ENCODE peak calls at places on chromosomes 16 and 17, in seven cellular contexts. U, M, H, X, N, T and D are unnamed samples.

GRCh38 chr16:28845173-28846079 is 722 bp downstream of the TUFM start:
- DNase-seq in H (no peak), X (peak), M (no peak), N (no peak), T (peak), U (no peak), D (no peak)

GRCh38 chr16:12311887-12312286 is 335.4 kb downstream of the SNX29 start:
- DNase-seq in X (no peak), T (no peak), M (no peak), N (no peak), H (no peak), U (no peak), D (no peak)

GRCh38 chr16:26599786-26600107 is 467.0 kb upstream of the C16orf82 start:
- DNase-seq in U (no peak), M (no peak), T (no peak), H (no peak), X (no peak), N (no peak), D (no peak)

GRCh38 chr16:51440096-51440495 is 289.0 kb upstream of the SALL1 start:
- DNase-seq in T (no peak), H (no peak), M (no peak), N (no peak), U (no peak), X (no peak), D (no peak)

GRCh38 chr16:86458457-86458777 is 51.9 kb upstream of the FOXF1 start:
- DNase-seq in M (no peak), N (no peak), U (no peak), X (no peak), H (no peak), T (no peak), D (no peak)

GRCh38 chr17:45873728-45874127 is 20.6 kb upstream of the MAPT start:
- DNase-seq in M (no peak), X (no peak), T (peak), N (no peak), H (no peak), U (no peak), D (no peak)

GRCh38 chr17:185445-186138 is 4.1 kb upstream of the DOC2B start:
- DNase-seq in N (no peak), X (no peak), M (no peak), T (no peak), U (peak), H (no peak), D (no peak)

GRCh38 chr16:12450381-12450780 is 353.3 kb downstream of the CPPED1 start:
- DNase-seq in U (no peak), T (no peak), N (no peak), X (no peak), H (no peak), M (no peak), D (no peak)

GRCh38 chr17:79501910-79502309 is 108.9 kb downstream of the RBFOX3 start:
- DNase-seq in H (no peak), X (no peak), U (no peak), N (no peak), T (no peak), M (no peak), D (no peak)

GRCh38 chr17:37642706-37643105 is 540 bp downstream of the DDX52 start:
- DNase-seq in M (no peak), T (peak), U (no peak), N (no peak), X (no peak), H (no peak), D (no peak)

GRCh38 chr17:44780161-44780560 is 21.4 kb downstream of the ADAM11 start:
- DNase-seq in T (no peak), X (no peak), N (no peak), H (no peak), M (no peak), U (peak), D (peak)

GRCh38 chr16:82621796-82622195 is 5.0 kb upstream of the CDH13 start:
- DNase-seq in U (no peak), M (no peak), H (no peak), N (no peak), X (no peak), T (no peak), D (no peak)

GRCh38 chr16:23110257-23110899 is 38.9 kb downstream of the USP31 start:
- DNase-seq in T (no peak), M (no peak), U (no peak), N (no peak), H (no peak), X (no peak), D (no peak)

GRCh38 chr17:72267601-72268000 is 146.8 kb downstream of the SOX9 start:
- DNase-seq in H (no peak), N (no peak), M (no peak), U (no peak), T (no peak), X (no peak), D (no peak)

GRCh38 chr16:83772806-83773205 is 35.0 kb upstream of the HSBP1 start:
- DNase-seq in N (no peak), M (no peak), T (no peak), H (no peak), U (no peak), X (no peak), D (no peak)

GRCh38 chr16:81647527-81647926 is 131.6 kb upstream of the PLCG2 start:
- DNase-seq in H (no peak), T (no peak), M (no peak), U (no peak), X (no peak), N (no peak), D (peak)

GRCh38 chr17:16464641-16465312 is 27.2 kb downstream of the LRRC75A start:
- DNase-seq in H (no peak), U (no peak), X (no peak), T (no peak), N (no peak), M (no peak), D (no peak)

GRCh38 chr17:79045830-79046500 is 22.0 kb downstream of the C1QTNF1 start:
- DNase-seq in M (peak), U (peak), N (peak), T (peak), X (peak), H (no peak), D (peak)

GRCh38 chr17:79840204-79840988 is 1.2 kb upstream of the CBX4 start:
- DNase-seq in T (peak), U (peak), H (no peak), N (no peak), M (no peak), X (peak), D (peak)

GRCh38 chr16:53518550-53519416 is 15.8 kb upstream of the AKTIP start:
- DNase-seq in N (peak), T (no peak), U (peak), H (peak), X (peak), M (no peak), D (no peak)

GRCh38 chr17:69357701-69358100 is 30.8 kb upstream of the ABCA5 start:
- DNase-seq in T (no peak), N (no peak), U (no peak), H (no peak), X (no peak), M (no peak), D (no peak)

GRCh38 chr17:43468746-43469544 is 14.8 kb upstream of the DHX8 start:
- DNase-seq in N (no peak), T (no peak), U (no peak), X (no peak), H (no peak), M (no peak), D (no peak)

GRCh38 chr17:60391419-60392041 is 403 bp downstream of the USP32 start:
- DNase-seq in X (no peak), N (no peak), M (no peak), H (no peak), U (no peak), T (no peak), D (no peak)

GRCh38 chr17:17826340-17826708 is 10.5 kb downstream of the SREBF1 start:
- DNase-seq in T (no peak), X (no peak), M (no peak), N (no peak), H (no peak), U (no peak), D (no peak)

GRCh38 chr17:73318861-73319260 is 7.1 kb upstream of the CDC42EP4 start:
- DNase-seq in U (no peak), X (no peak), T (peak), H (no peak), N (no peak), M (no peak), D (no peak)

GRCh38 chr17:72539981-72540897 is 419.4 kb downstream of the SOX9 start:
- DNase-seq in X (peak), M (peak), U (peak), T (peak), N (peak), H (no peak), D (peak)

GRCh38 chr17:74408262-74408661 is 23.6 kb upstream of the GPRC5C start:
- DNase-seq in M (no peak), X (peak), N (no peak), U (no peak), H (no peak), T (no peak), D (peak)

GRCh38 chr17:28347261-28347891 is 10.0 kb downstream of the POLDIP2 start:
- DNase-seq in M (no peak), T (no peak), U (peak), N (no peak), X (peak), H (no peak), D (no peak)
- TF ChIP-seq POLR2AphosphoS5 in M (peak), T (peak), U (peak), N (peak), X (no peak), H (no peak), D (no peak)

GRCh38 chr16:1420111-1420539 is 422 bp downstream of the UQCC4 start:
- DNase-seq in T (no peak), M (no peak), N (no peak), X (no peak), U (no peak), H (no peak), D (no peak)
- TF ChIP-seq POLR2AphosphoS5 in T (no peak), M (no peak), N (no peak), X (no peak), U (no peak), H (no peak), D (no peak)

GRCh38 chr16:87582221-87582965 is 19.9 kb upstream of the JPH3 start:
- DNase-seq in U (peak), N (no peak), T (peak), X (no peak), M (no peak), H (no peak), D (peak)
- TF ChIP-seq POLR2AphosphoS5 in U (peak), N (no peak), T (no peak), X (no peak), M (no peak), H (no peak), D (no peak)

DNA sequence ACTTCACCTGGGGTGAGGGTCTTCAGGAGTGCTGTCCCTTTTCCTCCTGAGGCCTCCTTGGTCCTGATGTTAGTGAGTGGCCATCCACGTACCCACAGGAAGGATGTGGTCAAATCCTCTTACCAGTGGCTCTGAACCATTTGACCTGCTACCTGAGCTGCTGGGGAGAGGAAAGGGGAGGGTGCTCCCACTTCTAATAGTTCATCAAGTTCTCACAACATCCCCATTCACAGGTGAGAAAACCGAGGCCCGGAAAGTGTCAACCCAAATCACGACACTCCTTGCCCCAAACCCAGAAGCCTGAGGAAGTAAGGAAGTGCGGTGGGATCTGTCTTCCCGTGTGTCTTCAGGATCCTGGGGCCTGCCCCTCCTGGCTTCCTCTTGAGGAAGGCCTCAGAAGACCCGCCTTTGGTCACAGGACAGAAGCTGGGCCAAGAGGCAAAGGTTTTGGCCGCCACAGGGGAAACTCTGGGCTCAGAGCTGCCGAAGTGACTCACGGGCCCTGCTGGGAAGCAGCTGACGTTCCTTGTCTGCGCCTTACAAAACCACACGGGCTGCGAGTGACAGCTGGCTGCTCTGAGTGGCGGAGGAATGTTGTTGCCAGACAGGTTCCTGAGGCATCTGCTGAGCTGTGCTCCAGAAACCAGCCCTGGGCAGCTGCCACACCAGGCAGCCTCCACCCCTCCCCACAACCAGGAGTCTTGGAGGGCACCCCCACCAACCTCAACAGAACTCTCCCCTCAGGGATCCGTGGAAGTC is 13.9 kb upstream of the KIFC3 start:
- DNase-seq in N (no peak), X (peak), H (no peak), M (peak), U (peak), T (peak), D (peak)
- TF ChIP-seq POLR2AphosphoS5 in N (no peak), X (peak), H (no peak), M (peak), U (peak), T (no peak), D (peak)

DNA sequence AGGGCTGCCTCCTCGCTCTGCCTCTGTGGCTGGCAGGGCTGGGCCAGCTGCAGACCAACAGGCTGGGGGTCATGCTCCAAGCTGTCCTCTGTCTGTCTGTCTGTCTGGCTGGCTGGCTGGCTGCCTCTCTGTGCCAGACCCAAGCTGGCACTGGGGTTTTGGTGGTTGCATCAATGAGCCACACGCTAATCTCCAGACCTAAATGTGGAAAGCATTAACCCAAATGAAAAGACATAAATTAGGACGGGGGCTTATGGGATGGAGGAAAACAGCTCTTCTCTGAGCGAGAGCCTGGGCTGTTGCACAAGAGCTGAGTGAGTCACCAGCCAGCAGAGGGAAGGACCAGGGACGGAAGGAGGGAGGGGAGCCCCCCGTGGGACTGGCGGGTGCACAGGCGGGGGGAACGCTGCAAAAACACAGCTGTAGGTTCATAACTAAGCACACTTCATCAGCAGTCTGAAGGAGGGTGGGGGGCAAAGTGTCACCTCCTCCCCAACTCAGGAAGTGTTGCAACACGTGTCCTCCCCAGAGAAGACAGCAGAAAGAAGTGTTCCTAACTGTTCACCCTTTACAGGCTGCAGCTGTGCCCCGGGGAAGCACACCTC is 83.4 kb downstream of the GAS7 start:
- DNase-seq in M (peak), H (peak), N (no peak), T (peak), U (peak), X (peak), D (peak)
- TF ChIP-seq POLR2AphosphoS5 in M (peak), H (no peak), N (no peak), T (no peak), U (peak), X (peak), D (peak)

DNA sequence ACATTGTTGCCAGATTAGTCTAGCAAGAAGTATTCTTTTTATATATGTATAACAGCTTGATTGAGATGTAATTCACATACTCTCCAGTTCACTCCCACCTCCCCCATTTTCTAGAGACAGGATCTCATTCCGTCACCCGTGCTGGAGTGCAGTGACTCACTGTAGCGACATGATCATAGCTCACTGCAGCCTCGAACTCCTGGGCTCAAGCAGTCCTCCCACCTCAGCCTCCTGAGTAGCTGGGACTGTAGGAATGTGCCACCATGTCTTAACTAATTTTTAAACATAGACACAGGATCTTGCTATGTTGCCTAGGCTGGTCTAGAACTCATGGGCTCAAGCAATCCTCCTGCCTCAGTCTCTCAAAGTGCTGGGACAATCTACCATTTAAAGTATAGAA is 3.3 kb upstream of the RSAD1 start:
- DNase-seq in H (no peak), X (no peak), N (no peak), U (peak), M (no peak), T (no peak), D (no peak)
- TF ChIP-seq POLR2AphosphoS5 in H (no peak), X (no peak), N (no peak), U (no peak), M (no peak), T (no peak), D (no peak)

GRCh38 chr17:8153550-8153956 is 1.3 kb upstream of the PER1 start:
- DNase-seq in H (no peak), X (peak), M (no peak), N (no peak), U (no peak), T (no peak), D (peak)
- TF ChIP-seq POLR2AphosphoS5 in H (peak), X (peak), M (peak), N (no peak), U (no peak), T (no peak), D (peak)

GRCh38 chr17:1648582-1649115 is 1.0 kb downstream of the RILP start:
- DNase-seq in H (peak), U (peak), N (peak), T (peak), M (peak), X (peak), D (peak)

GRCh38 chr17:1649844-1650409 is at the start of gene RILP:
- DNase-seq in U (peak), H (no peak), T (no peak), X (peak), N (peak), M (peak), D (peak)

GRCh38 chr17:1646199-1646875 is 805 bp upstream of the SCARF1 start:
- DNase-seq in N (no peak), T (no peak), H (no peak), M (no peak), X (no peak), U (peak), D (no peak)

GRCh38 chr17:1649116-1649843 is 386 bp downstream of the RILP start:
- DNase-seq in T (peak), X (peak), N (peak), U (peak), H (no peak), M (peak), D (peak)

GRCh38 chr17:1647802-1648581 is 1.7 kb downstream of the RILP start:
- DNase-seq in H (no peak), N (no peak), X (peak), U (no peak), M (no peak), T (no peak), D (no peak)
- TF ChIP-seq POLR2AphosphoS5 in H (no peak), N (no peak), X (no peak), U (no peak), M (no peak), T (no peak), D (no peak)

GRCh38 chr17:28476076-28476475 is 2.6 kb downstream of the SLC13A2 start:
- DNase-seq in X (no peak), U (no peak), H (no peak), T (no peak), N (no peak), M (peak), D (no peak)

GRCh38 chr17:28472871-28473497 is 460 bp upstream of the SLC13A2 start:
- DNase-seq in N (no peak), M (no peak), X (no peak), T (no peak), U (no peak), H (no peak), D (no peak)

GRCh38 chr17:28474035-28474640 is 694 bp downstream of the SLC13A2 start:
- DNase-seq in T (no peak), M (no peak), N (no peak), H (no peak), X (no peak), U (no peak), D (no peak)

GRCh38 chr17:28473542-28473941 is at the start of gene SLC13A2:
- DNase-seq in N (no peak), H (no peak), X (peak), T (no peak), M (no peak), U (no peak), D (no peak)

DNA sequence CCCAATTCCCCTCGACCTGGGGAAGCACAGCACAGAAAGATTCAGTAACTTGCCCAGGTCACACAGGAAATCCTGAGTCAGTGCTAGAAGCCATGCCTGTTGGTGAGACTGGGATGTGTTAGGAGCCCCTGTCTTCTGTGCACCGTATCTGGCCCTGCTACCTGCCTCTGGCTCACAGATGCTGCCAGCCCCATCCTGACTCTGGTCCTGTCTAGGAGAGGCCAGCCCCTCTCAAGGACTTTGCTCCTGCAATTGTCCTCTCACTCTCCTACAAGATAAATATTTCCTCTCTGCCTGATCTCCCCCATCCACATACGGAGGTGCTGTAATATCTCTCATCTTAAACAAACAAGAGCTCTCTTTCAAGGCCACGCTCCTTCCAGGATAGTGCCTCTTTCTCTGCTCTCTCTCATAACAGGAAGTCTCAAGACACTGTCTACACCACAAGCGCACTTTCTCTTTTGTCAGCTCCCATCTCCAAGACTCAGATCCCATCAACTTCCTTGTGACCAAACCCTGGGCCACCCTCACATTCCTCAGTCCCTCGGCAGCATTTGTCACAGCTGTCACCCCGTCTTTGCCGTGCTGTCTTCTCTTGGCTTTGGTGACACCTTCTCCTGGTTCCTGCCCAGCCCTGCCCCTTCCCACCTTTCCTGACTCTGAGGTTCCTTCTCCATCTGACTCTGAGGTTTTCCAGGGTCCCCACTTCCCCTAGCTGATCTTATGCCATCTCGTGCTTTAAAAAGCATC is 1.9 kb downstream of the SLC13A2 start:
- DNase-seq in N (no peak), M (peak), U (no peak), H (no peak), T (no peak), X (no peak), D (no peak)
- TF ChIP-seq POLR2AphosphoS5 in N (no peak), M (no peak), U (no peak), H (no peak), T (no peak), X (no peak), D (no peak)

DNA sequence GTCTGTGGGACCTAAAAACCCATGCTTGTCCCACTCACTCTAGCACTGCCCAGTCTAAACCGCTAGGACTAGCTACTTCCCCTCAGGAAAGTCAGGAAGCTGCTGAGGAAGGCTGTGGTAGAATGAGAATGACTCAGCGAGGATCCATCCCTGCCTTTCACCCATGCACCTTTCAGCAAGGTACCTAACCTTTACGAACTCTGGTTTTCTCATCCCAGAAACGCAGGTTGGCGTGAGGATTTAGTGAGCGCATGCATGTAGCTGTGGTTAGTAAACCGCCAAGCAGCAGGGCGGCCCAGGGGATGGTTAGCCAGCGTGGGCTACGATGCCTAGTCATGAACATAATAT is 26.3 kb upstream of the RFFL start:
- DNase-seq in X (no peak), M (no peak), N (no peak), U (peak), H (no peak), T (no peak), D (peak)
- TF ChIP-seq POLR2AphosphoS5 in X (no peak), M (no peak), N (no peak), U (no peak), H (no peak), T (no peak), D (no peak)